ENCODE peak calls at places on chromosomes 13 and 19, in four cellular contexts. J is ELR; D is stimulated activated CD8-positive, alpha-beta memory T cell treated with anti-CD3 and anti-CD28 coated beads, Interleukin-12 subunit alpha, Interleukin-12 subunit beta, amount 100 ng/mL, for 1 hour; L is H4. M is an unnamed sample.
A peak's percentile ranks its signal among the peaks of the same experiment; 100 is the strongest.

GRCh38 chr13:51727634-51728274 is 76.2 kb downstream of the DHRS12 start:
- DNase-seq in L (no peak), J (no peak), D (no peak), M (no peak)

GRCh38 chr19:31676271-31677004 is 327.2 kb upstream of the TSHZ3 start:
- DNase-seq in J (no peak), D (no peak), L (no peak), M (no peak)

GRCh38 chr19:49713236-49713845 is 22.4 kb downstream of the CPT1C start:
- DNase-seq in D (no peak), J (no peak), L (no peak), M (no peak)

GRCh38 chr13:84032116-84032515 is 149.8 kb upstream of the SLITRK1 start:
- DNase-seq in L (no peak), D (no peak), J (no peak), M (no peak)

GRCh38 chr13:29474991-29475390 is 120.5 kb downstream of the SLC7A1 start:
- DNase-seq in J (peak; percentile 94), L (peak; percentile 56), D (no peak), M (no peak)

GRCh38 chr13:46866150-46866549 is 30.7 kb downstream of the HTR2A start:
- DNase-seq in L (peak; percentile 66), J (peak; percentile 77), D (no peak), M (peak; percentile 21)

GRCh38 chr13:33179463-33179862 is 106.1 kb downstream of the STARD13 start:
- DNase-seq in D (no peak), L (no peak), J (no peak), M (no peak)

GRCh38 chr19:52786078-52786463 is 520 bp downstream of the ZNF600 start:
- DNase-seq in L (no peak), D (no peak), J (peak; percentile 13), M (no peak)

GRCh38 chr19:16373989-16374388 is 49.4 kb downstream of the KLF2 start:
- DNase-seq in L (no peak), J (no peak), D (no peak), M (no peak)

GRCh38 chr19:5480427-5480836 is 25.2 kb downstream of the ZNRF4 start:
- DNase-seq in L (no peak), J (peak; percentile 54), D (no peak), M (no peak)

GRCh38 chr13:61592489-61592888 is 176.8 kb upstream of the PCDH20 start:
- DNase-seq in L (no peak), J (no peak), D (no peak), M (no peak)

GRCh38 chr13:47251771-47252170 is 354.9 kb upstream of the HTR2A start:
- DNase-seq in D (no peak), J (no peak), L (no peak), M (no peak)

GRCh38 chr13:88074794-88075509 is 403.8 kb downstream of the SLITRK5 start:
- DNase-seq in J (no peak), D (no peak), L (no peak), M (no peak)

GRCh38 chr19:33373701-33374405 is at the start of gene CEBPG:
- DNase-seq in L (peak; percentile 34), J (peak; percentile 61), D (peak; percentile 19), M (peak; percentile 44)

GRCh38 chr19:57350877-57351805 is at the start of gene ZNF304:
- DNase-seq in D (peak; percentile 75), L (peak; percentile 97), J (peak; percentile 94), M (peak; percentile 76)

GRCh38 chr13:33251131-33251629 is 34.4 kb downstream of the STARD13 start:
- DNase-seq in J (peak; percentile 98), L (peak; percentile 76), D (no peak), M (no peak)

GRCh38 chr19:4638330-4638729 is 986 bp upstream of the TNFAIP8L1 start:
- DNase-seq in J (no peak), L (no peak), D (no peak), M (no peak)

GRCh38 chr13:51559916-51560315 is 24.3 kb upstream of the WDFY2 start:
- DNase-seq in L (no peak), J (no peak), D (no peak), M (no peak)

GRCh38 chr19:16702123-16702522 is 17.5 kb upstream of the NWD1 start:
- DNase-seq in L (peak; percentile 99), D (no peak), J (peak; percentile 58), M (no peak)

GRCh38 chr19:3790941-3791340 is 4.8 kb upstream of the MATK start:
- DNase-seq in L (no peak), J (no peak), D (no peak), M (no peak)

GRCh38 chr13:33207616-33207964 is 78.0 kb downstream of the STARD13 start:
- DNase-seq in D (no peak), J (peak; percentile 70), L (peak; percentile 39), M (no peak)